ENCODE peak calls at places on chromosomes 11 and 22, in ten cellular contexts. Q is NB4, G is ovary, V is uterus, U is cardiac fibroblast, W is brain microvascular endothelial cell, J is fibroblast of lung, A is A549, T is HCT116, I is bronchial epithelial cell. K is an unnamed sample.

GRCh38 chr11:132994038-132994502 is 538.2 kb downstream of the OPCML start:
- DNase-seq in Q (no peak), G (no peak), V (no peak), U (no peak), W (no peak), J (peak), A (no peak), T (no peak), I (no peak), K (no peak)

GRCh38 chr22:20777420-20778177 is 3.7 kb downstream of the SERPIND1 start:
- DNase-seq in Q (peak), G (no peak), V (peak), U (peak), W (peak), J (peak), A (peak), T (peak), I (peak), K (peak)

GRCh38 chr22:30575859-30576258 is 1.4 kb upstream of the GAL3ST1 start:
- DNase-seq in Q (no peak), G (no peak), V (no peak), U (peak), W (no peak), J (no peak), A (no peak), T (no peak), I (no peak), K (no peak)

GRCh38 chr11:44434191-44434590 is 124.3 kb upstream of the ALX4 start:
- DNase-seq in Q (no peak), G (no peak), V (no peak), U (no peak), W (no peak), J (no peak), A (no peak), T (no peak), I (no peak), K (no peak)

GRCh38 chr11:12963789-12964536 is 45.2 kb upstream of the RASSF10 start:
- DNase-seq in Q (peak), G (peak), V (peak), U (peak), W (peak), J (peak), A (peak), T (peak), I (peak), K (peak)

GRCh38 chr11:13152736-13153541 is 124.7 kb upstream of the BMAL1 start:
- DNase-seq in Q (no peak), G (no peak), V (no peak), U (peak), W (peak), J (peak), A (peak), T (no peak), I (peak), K (peak)

GRCh38 chr11:130023204-130023603 is 20.6 kb upstream of the PRDM10 start:
- DNase-seq in Q (no peak), G (no peak), V (no peak), U (peak), W (peak), J (peak), A (no peak), T (peak), I (peak), K (peak)

GRCh38 chr11:71304491-71304890 is 52.1 kb upstream of the SHANK2 start:
- DNase-seq in Q (no peak), G (no peak), V (no peak), U (no peak), W (no peak), J (no peak), A (no peak), T (no peak), I (no peak), K (no peak)

GRCh38 chr11:10931761-10932700 is 74.2 kb upstream of the ZBED5 start:
- DNase-seq in Q (peak), G (peak), V (peak), U (peak), W (peak), J (no peak), A (no peak), T (no peak), I (no peak), K (peak)

GRCh38 chr22:36156515-36157419 is 3.8 kb downstream of the APOL3 start:
- DNase-seq in Q (peak), G (peak), V (peak), U (peak), W (peak), J (peak), A (no peak), T (no peak), I (peak), K (peak)

GRCh38 chr11:33915521-33915920 is 23.6 kb upstream of the LMO2 start:
- DNase-seq in Q (no peak), G (no peak), V (no peak), U (no peak), W (no peak), J (no peak), A (no peak), T (no peak), I (no peak), K (no peak)

GRCh38 chr11:81026008-81026407 is 1585.2 kb upstream of the TENM4 start:
- DNase-seq in Q (no peak), G (no peak), V (no peak), U (no peak), W (no peak), J (no peak), A (no peak), T (no peak), I (no peak), K (no peak)

GRCh38 chr11:2248762-2249161 is 21.6 kb downstream of the ASCL2 start:
- DNase-seq in Q (no peak), G (no peak), V (no peak), U (no peak), W (no peak), J (no peak), A (no peak), T (no peak), I (no peak), K (no peak)

GRCh38 chr22:39545310-39546063 is 12.9 kb upstream of the RPS19BP1 start:
- DNase-seq in Q (peak), G (peak), V (no peak), U (peak), W (no peak), J (no peak), A (no peak), T (no peak), I (no peak), K (peak)

GRCh38 chr22:40498454-40499186 is 128.2 kb downstream of the SGSM3 start:
- DNase-seq in Q (no peak), G (no peak), V (no peak), U (peak), W (peak), J (peak), A (peak), T (peak), I (peak), K (peak)

GRCh38 chr11:62547691-62548281 is 1.2 kb upstream of the AHNAK start:
- DNase-seq in Q (no peak), G (no peak), V (peak), U (no peak), W (no peak), J (peak), A (peak), T (no peak), I (peak), K (peak)

GRCh38 chr22:38304526-38304925 is 12.7 kb downstream of the CSNK1E start:
- DNase-seq in Q (no peak), G (no peak), V (no peak), U (peak), W (peak), J (no peak), A (no peak), T (no peak), I (no peak), K (no peak)

GRCh38 chr11:47020793-47021624 is 84.4 kb downstream of the CSTPP1 start:
- DNase-seq in Q (no peak), G (no peak), V (no peak), U (peak), W (no peak), J (peak), A (no peak), T (no peak), I (no peak), K (no peak)

GRCh38 chr11:125457814-125458343 is 38.2 kb downstream of the FEZ1 start:
- DNase-seq in Q (no peak), G (no peak), V (no peak), U (peak), W (peak), J (peak), A (no peak), T (no peak), I (no peak), K (no peak)

GRCh38 chr11:128420277-128420676 is 167.1 kb downstream of the ETS1 start:
- DNase-seq in Q (no peak), G (no peak), V (no peak), U (no peak), W (no peak), J (no peak), A (no peak), T (no peak), I (no peak), K (no peak)

GRCh38 chr11:3129591-3130268 is 35.4 kb downstream of the OSBPL5 start:
- DNase-seq in Q (no peak), G (peak), V (no peak), U (no peak), W (no peak), J (no peak), A (no peak), T (no peak), I (no peak), K (no peak)

GRCh38 chr11:44303401-44303938 is 6.5 kb downstream of the ALX4 start:
- DNase-seq in Q (no peak), G (no peak), V (no peak), U (no peak), W (no peak), J (no peak), A (no peak), T (no peak), I (no peak), K (no peak)

GRCh38 chr11:45051621-45052020 is 94.8 kb upstream of the PRDM11 start:
- DNase-seq in Q (no peak), G (no peak), V (no peak), U (peak), W (no peak), J (no peak), A (no peak), T (no peak), I (no peak), K (no peak)

GRCh38 chr22:42720263-42721044 is at the start of gene A4GALT:
- DNase-seq in Q (no peak), G (no peak), V (no peak), U (peak), W (no peak), J (no peak), A (no peak), T (no peak), I (no peak), K (no peak)

GRCh38 chr22:17880020-17880419 is 105.8 kb upstream of the BID start:
- DNase-seq in Q (no peak), G (no peak), V (no peak), U (no peak), W (no peak), J (no peak), A (no peak), T (no peak), I (no peak), K (no peak)

GRCh38 chr22:42214625-42215415 is 55.6 kb downstream of the TCF20 start:
- DNase-seq in Q (no peak), G (no peak), V (peak), U (no peak), W (peak), J (no peak), A (no peak), T (no peak), I (no peak), K (no peak)

GRCh38 chr11:32100495-32100894 is 9.6 kb downstream of the RCN1 start:
- DNase-seq in Q (no peak), G (no peak), V (no peak), U (no peak), W (peak), J (peak), A (no peak), T (no peak), I (no peak), K (no peak)

GRCh38 chr22:35915477-35916013 is 113.1 kb downstream of the RBFOX2 start:
- DNase-seq in Q (peak), G (no peak), V (no peak), U (no peak), W (no peak), J (peak), A (no peak), T (no peak), I (peak), K (peak)

GRCh38 chr11:61657566-61657965 is 22.6 kb upstream of the DAGLA start:
- DNase-seq in Q (no peak), G (no peak), V (no peak), U (no peak), W (no peak), J (no peak), A (no peak), T (no peak), I (peak), K (peak)

GRCh38 chr11:87252869-87253268 is 215.1 kb downstream of the TMEM135 start:
- DNase-seq in Q (no peak), G (no peak), V (no peak), U (no peak), W (no peak), J (no peak), A (no peak), T (no peak), I (peak), K (peak)

GRCh38 chr11:47399860-47400812 is 8.3 kb upstream of the SLC39A13 start:
- DNase-seq in Q (peak), G (peak), V (no peak), U (no peak), W (no peak), J (no peak), A (no peak), T (no peak), I (no peak), K (no peak)

GRCh38 chr22:24271406-24271760 is 752 bp downstream of the SPECC1L start:
- DNase-seq in Q (no peak), G (peak), V (no peak), U (peak), W (no peak), J (peak), A (no peak), T (no peak), I (peak), K (peak)

GRCh38 chr11:17328856-17329490 is 22.6 kb upstream of the NCR3LG1 start:
- DNase-seq in Q (no peak), G (no peak), V (no peak), U (no peak), W (no peak), J (no peak), A (no peak), T (no peak), I (no peak), K (no peak)
- TF ChIP-seq CTCF in Q (no peak), G (no peak), V (no peak), U (no peak), W (peak), J (no peak), A (no peak), T (no peak), I (no peak), K (no peak)

GRCh38 chr22:27886843-27887151 is 32.3 kb downstream of the PITPNB start:
- DNase-seq in Q (no peak), G (no peak), V (no peak), U (no peak), W (no peak), J (no peak), A (no peak), T (no peak), I (no peak), K (no peak)

GRCh38 chr22:27892064-27892463 is 27.0 kb downstream of the PITPNB start:
- DNase-seq in Q (no peak), G (no peak), V (no peak), U (no peak), W (no peak), J (no peak), A (no peak), T (no peak), I (no peak), K (no peak)

GRCh38 chr22:27892811-27893210 is 26.2 kb downstream of the PITPNB start:
- DNase-seq in Q (no peak), G (no peak), V (no peak), U (no peak), W (no peak), J (no peak), A (no peak), T (no peak), I (no peak), K (no peak)

GRCh38 chr22:27885977-27886842 is 32.8 kb downstream of the PITPNB start:
- DNase-seq in Q (peak), G (peak), V (peak), U (peak), W (peak), J (peak), A (peak), T (peak), I (peak), K (peak)

GRCh38 chr22:27888310-27888709 is 30.7 kb downstream of the PITPNB start:
- DNase-seq in Q (no peak), G (no peak), V (no peak), U (no peak), W (no peak), J (no peak), A (no peak), T (no peak), I (no peak), K (no peak)
- TF ChIP-seq CTCF in Q (no peak), G (no peak), V (no peak), U (no peak), W (no peak), J (no peak), A (no peak), T (no peak), I (no peak), K (no peak)

DNA sequence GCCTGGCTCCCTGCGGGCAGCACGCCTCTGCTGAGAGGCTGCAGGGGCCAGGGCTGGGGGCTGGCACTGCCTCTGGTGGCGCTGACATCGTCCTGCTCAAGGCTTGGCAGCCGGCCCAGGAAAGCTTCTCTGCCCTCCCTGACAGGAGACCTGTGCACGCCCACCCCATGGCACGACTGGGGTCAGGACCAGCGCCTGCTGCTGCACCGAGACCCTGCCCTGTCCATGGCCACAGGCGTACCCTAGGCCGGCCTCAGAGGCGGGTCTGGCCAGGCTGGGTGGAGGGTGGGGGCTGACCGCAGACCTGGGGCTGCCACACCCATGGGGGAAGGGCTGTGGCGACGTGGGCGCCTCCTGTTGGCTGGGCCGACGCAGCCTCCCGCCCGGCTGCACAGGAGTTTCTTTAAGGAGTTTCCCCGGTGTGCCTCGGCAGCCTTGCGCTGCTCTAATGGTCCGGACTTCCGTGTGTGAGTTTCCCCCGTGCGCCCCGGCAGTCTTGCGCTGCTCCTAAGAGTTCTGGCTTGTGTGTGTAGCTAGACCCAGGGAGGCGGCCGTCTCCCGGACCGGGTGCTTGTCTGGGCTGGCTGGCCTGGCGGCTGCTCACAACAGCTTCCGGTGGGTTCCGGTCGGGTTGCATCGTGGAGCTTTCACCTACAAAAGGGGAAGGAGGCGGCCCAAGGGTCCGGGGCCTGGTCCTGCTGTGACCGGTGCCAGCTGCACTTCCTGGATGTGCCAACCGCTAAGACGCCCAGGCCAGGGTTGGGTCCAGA is 4.7 kb downstream of the TRABD start:
- DNase-seq in Q (peak), G (peak), V (peak), U (peak), W (no peak), J (peak), A (peak), T (peak), I (peak), K (peak)
- TF ChIP-seq CTCF in Q (peak), G (no peak), V (peak), U (peak), W (peak), J (peak), A (peak), T (no peak), I (peak), K (peak)

DNA sequence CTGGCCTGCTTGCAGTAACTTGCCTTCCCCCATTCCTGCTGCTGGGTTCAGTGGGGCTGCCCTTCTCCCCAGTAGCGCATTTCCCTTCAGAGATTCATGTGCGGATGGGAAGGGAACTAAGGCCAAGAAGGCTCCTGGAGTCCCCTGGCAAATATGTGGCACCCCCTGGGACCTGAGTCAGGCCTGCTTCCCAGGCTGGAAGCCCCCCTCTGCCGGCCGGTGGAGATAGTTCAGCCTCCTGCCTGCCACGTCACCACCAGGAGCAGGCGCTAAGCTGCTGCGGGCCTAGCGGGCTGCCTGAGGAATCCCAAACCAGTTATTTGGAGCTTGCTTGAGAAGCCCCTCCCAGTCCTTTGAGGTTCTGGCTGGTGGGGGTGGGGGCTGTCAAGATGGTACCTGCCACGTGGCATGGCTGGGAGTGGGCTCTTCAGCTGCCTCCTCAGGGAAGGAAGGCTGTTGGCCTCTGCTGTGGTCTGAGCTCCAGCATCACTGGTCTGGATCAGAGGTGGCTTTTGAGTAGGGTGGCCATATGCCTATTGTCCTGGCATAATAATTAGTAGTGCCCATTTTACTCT is 2.0 kb downstream of the SERPINH1 start:
- DNase-seq in Q (no peak), G (peak), V (peak), U (peak), W (peak), J (peak), A (no peak), T (no peak), I (no peak), K (no peak)
- TF ChIP-seq CTCF in Q (no peak), G (peak), V (peak), U (peak), W (peak), J (peak), A (no peak), T (no peak), I (peak), K (peak)

GRCh38 chr11:65870706-65871681 is 1.6 kb downstream of the EFEMP2 start:
- DNase-seq in Q (peak), G (peak), V (no peak), U (no peak), W (no peak), J (no peak), A (no peak), T (no peak), I (no peak), K (no peak)

GRCh38 chr11:65871811-65872548 is 620 bp downstream of the EFEMP2 start:
- DNase-seq in Q (no peak), G (peak), V (no peak), U (no peak), W (peak), J (peak), A (no peak), T (no peak), I (no peak), K (no peak)

GRCh38 chr11:65870307-65870658 is 2.3 kb downstream of the EFEMP2 start:
- DNase-seq in Q (no peak), G (peak), V (no peak), U (no peak), W (no peak), J (no peak), A (no peak), T (no peak), I (no peak), K (no peak)

GRCh38 chr11:65872555-65873279 is at the start of gene EFEMP2:
- DNase-seq in Q (peak), G (peak), V (peak), U (peak), W (no peak), J (peak), A (no peak), T (no peak), I (no peak), K (no peak)

GRCh38 chr11:65873280-65874156 is 918 bp upstream of the EFEMP2 start:
- DNase-seq in Q (peak), G (peak), V (peak), U (peak), W (peak), J (peak), A (peak), T (peak), I (peak), K (peak)
- TF ChIP-seq CTCF in Q (no peak), G (no peak), V (peak), U (no peak), W (no peak), J (no peak), A (no peak), T (no peak), I (no peak), K (no peak)